ENCODE peak calls at places on chromosomes 5 and 9, in seven cellular contexts. Q, P, J, E, X, B and N are unnamed samples.

GRCh38 chr5:148290271-148291195 is 21.7 kb upstream of the SPINK7 start:
- DNase-seq in Q (no peak), E (no peak), X (no peak), P (peak), B (no peak), J (no peak), N (no peak)

GRCh38 chr9:108017671-108018070 is 528.1 kb upstream of the KLF4 start:
- DNase-seq in P (no peak), B (no peak), E (no peak), J (no peak), X (no peak), Q (no peak), N (no peak)

GRCh38 chr9:72232778-72233177 is 83.5 kb downstream of the GDA start:
- DNase-seq in J (no peak), P (no peak), E (no peak), B (no peak), X (no peak), Q (no peak), N (no peak)

GRCh38 chr9:33202552-33203300 is 35.6 kb upstream of the B4GALT1 start:
- DNase-seq in Q (peak), P (no peak), X (peak), J (no peak), E (no peak), B (no peak), N (peak)

GRCh38 chr5:135576075-135576599 is 2.7 kb downstream of the CXCL14 start:
- DNase-seq in Q (no peak), E (no peak), X (no peak), J (no peak), P (no peak), B (no peak), N (no peak)

GRCh38 chr5:126438871-126439270 is 15.7 kb downstream of the GRAMD2B start:
- DNase-seq in P (no peak), X (no peak), B (no peak), J (no peak), Q (no peak), E (no peak), N (no peak)

GRCh38 chr5:150068961-150069618 is 17.3 kb downstream of the CSF1R start:
- DNase-seq in J (peak), P (no peak), Q (no peak), E (no peak), B (no peak), X (no peak), N (no peak)

GRCh38 chr5:77200663-77201062 is 9.8 kb upstream of the PDE8B start:
- DNase-seq in J (no peak), Q (no peak), B (no peak), E (no peak), X (no peak), P (no peak), N (no peak)

GRCh38 chr5:57488308-57488955 is 5.8 kb upstream of the ACTBL2 start:
- DNase-seq in P (no peak), Q (no peak), E (no peak), B (no peak), X (no peak), J (no peak), N (no peak)

GRCh38 chr9:100739208-100739607 is 161.3 kb downstream of the CAVIN4 start:
- DNase-seq in E (no peak), Q (no peak), B (no peak), X (no peak), P (no peak), J (no peak), N (no peak)

GRCh38 chr5:64680289-64680688 is 10.0 kb upstream of the SHISAL2B start:
- DNase-seq in J (no peak), E (no peak), B (no peak), Q (no peak), P (peak), X (no peak), N (no peak)
- TF ChIP-seq EP300 in J (no peak), E (no peak), B (no peak), Q (no peak), P (no peak), X (no peak), N (no peak)

DNA sequence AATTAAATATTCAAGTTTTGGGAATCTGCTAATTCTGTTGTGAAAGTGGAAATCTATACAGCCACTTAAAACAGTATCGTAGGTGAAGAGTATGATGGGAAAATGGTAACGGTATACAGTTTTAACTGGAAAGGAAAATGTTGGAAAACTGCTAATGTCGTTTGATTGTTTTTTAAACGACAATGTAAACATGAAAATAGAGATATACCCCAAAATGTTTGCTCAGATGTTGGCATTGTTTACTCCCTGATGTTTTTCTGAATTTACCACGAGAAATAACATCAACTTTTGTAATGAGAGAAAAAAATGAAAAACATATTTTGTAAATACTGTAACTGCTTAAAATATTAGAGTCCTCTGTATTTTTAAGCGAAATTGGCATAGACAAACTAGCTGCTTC is 2.7 kb downstream of the MATR3 start:
- DNase-seq in B (no peak), J (no peak), X (no peak), E (no peak), Q (no peak), P (no peak), N (no peak)
- H3K4me3 ChIP-seq in B (peak), J (peak), X (no peak), E (no peak), Q (peak), P (peak), N (no peak)

DNA sequence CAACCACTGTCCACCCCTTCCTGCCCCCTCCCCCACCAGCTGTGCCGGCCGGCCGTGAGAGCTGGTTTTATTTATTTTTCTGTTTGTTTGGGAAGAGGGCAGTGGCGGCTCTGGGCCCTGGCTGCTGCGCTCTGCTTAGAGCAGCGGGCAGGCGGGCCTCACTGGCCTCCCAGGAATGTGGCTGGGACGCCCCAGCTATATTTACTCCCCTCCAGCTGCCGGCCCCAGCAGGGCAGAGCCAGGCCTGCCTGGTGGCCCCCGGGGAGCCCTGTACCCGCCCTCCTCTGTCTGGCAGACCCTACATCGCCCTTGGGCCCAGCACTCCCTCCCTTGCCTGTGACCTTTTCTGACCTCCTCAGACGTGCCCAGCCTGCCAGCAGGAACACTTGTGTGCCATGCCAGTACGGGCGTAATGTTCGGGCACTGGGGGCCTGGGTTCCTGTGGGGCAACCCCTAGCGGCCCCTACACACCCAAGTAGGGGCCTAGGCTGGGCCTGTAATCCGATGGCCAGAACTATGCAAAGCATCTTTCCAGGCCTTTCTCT is 7.7 kb downstream of the CXXC5 start:
- DNase-seq in E (no peak), Q (no peak), B (no peak), J (no peak), X (peak), P (peak), N (peak)
- TF ChIP-seq EP300 in E (no peak), Q (peak), B (no peak), J (no peak), X (no peak), P (peak), N (no peak)

GRCh38 chr9:3708751-3709150 is 182.9 kb upstream of the RFX3 start:
- DNase-seq in B (no peak), Q (no peak), P (no peak), X (no peak), J (no peak), E (no peak), N (no peak)
- H3K4me3 ChIP-seq in B (no peak), Q (no peak), P (no peak), X (no peak), J (no peak), E (no peak), N (no peak)

GRCh38 chr5:96569332-96569731 is 92.8 kb upstream of the CAST start:
- DNase-seq in J (no peak), X (no peak), Q (no peak), B (no peak), P (no peak), E (no peak), N (no peak)

GRCh38 chr5:96569770-96570169 is 92.4 kb upstream of the CAST start:
- DNase-seq in B (no peak), E (no peak), P (no peak), J (no peak), X (no peak), Q (no peak), N (no peak)

GRCh38 chr5:96577909-96578308 is 84.3 kb upstream of the CAST start:
- DNase-seq in J (no peak), X (no peak), Q (no peak), B (no peak), P (no peak), E (no peak), N (no peak)

GRCh38 chr5:96573513-96573894 is 88.7 kb upstream of the CAST start:
- DNase-seq in J (no peak), B (no peak), P (no peak), X (no peak), Q (no peak), E (no peak), N (no peak)

DNA sequence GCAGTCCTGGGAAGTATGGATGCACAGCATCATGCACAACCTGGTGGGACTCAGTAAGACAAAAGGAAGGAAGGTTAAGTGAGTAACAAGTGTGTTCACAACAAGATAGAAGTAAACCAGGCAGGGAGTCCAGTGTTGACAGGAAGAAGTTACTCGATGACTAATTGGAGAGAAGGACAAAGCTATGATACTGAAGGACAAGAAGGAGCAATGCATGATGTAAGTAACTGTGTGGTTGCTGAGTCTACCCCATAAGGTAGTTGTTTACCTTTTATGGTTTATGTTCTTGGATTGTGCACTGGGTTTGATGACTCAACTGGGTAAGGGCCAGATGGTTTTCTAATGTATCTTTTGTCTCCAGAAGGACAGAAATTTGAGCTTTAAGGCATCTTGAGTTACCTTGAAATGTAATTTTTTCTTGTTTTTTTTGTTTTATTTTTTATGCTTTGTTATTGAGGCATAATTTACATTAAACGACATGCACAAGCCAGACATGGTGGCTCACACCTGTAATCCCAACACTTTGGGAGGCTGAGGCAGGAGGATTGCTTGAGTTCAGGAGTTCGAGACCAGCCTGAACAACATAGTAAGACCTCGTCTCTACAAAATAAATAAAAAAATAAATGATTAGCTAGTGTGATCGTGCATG is 89.2 kb upstream of the CAST start:
- DNase-seq in B (no peak), E (no peak), P (peak), Q (no peak), J (no peak), X (no peak), N (no peak)
- TF ChIP-seq EP300 in B (no peak), E (no peak), P (no peak), Q (no peak), J (no peak), X (no peak), N (no peak)

DNA sequence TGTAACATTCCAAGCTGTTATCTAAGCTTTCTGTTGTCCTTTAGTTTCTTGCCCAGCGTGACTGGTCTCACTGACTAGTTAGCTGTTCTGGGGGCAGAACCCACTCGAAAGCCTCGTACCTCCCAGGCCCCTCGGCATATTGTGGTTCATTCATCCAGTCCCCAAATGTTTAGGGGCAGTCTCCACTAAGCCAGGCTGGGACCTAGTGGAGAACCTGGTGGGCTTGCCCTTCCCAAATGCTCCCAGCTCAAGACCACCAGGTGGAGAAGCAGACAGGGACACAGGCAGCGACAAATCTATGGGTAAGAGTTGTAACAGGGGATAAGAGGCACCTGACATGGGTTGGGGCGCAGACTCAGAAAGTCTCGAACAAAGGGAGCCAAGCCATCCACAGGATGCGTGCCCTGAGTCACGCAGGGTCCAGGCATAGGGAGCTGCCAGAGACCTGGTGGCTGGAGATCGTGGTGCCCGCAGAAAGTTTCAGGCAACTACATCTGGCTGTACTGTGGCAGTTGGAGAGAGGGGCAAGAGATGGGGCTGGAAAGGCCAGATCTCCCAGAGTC is 851 bp upstream of the EEIG1 start:
- DNase-seq in E (no peak), Q (no peak), P (no peak), X (no peak), J (no peak), B (no peak), N (no peak)
- H3K4me3 ChIP-seq in E (peak), Q (peak), P (peak), X (peak), J (peak), B (peak), N (peak)

GRCh38 chr9:2816476-2817141 is 27.3 kb downstream of the PUM3 start:
- DNase-seq in B (no peak), X (no peak), Q (no peak), E (no peak), P (no peak), J (no peak), N (no peak)
- TF ChIP-seq EP300 in B (no peak), X (peak), Q (peak), E (no peak), P (no peak), J (no peak), N (peak)